ENCODE peak calls at places on chromosomes 4 and X, in seven cellular contexts. One of them, this sample, is unnamed.

GRCh38 chrX:56564921-56565861 is 1.8 kb downstream of the UBQLN2 start:
- DNase-seq in cardiac muscle cell: peak
- DNase-seq in NCI-H2081: no peak
- DNase-seq in RPMI8226: peak
- DNase-seq in NB4: no peak
- DNase-seq in COR-L47: no peak
- DNase-seq in NCI-H774: no peak
- DNase-seq in this sample: no peak

GRCh38 chr4:5200546-5200945 is 149.3 kb downstream of the STK32B start:
- DNase-seq in NCI-H774: no peak
- DNase-seq in RPMI8226: no peak
- DNase-seq in NCI-H2081: no peak
- DNase-seq in NB4: no peak
- DNase-seq in COR-L47: no peak
- DNase-seq in cardiac muscle cell: no peak
- DNase-seq in this sample: no peak

GRCh38 chrX:86066998-86067397 is 19.6 kb upstream of the CHM start:
- DNase-seq in NB4: peak
- DNase-seq in cardiac muscle cell: no peak
- DNase-seq in NCI-H2081: no peak
- DNase-seq in NCI-H774: no peak
- DNase-seq in RPMI8226: peak
- DNase-seq in COR-L47: no peak
- DNase-seq in this sample: no peak

GRCh38 chrX:153554519-153555167 is 37.2 kb downstream of the ATP2B3 start:
- DNase-seq in NB4: peak
- DNase-seq in COR-L47: peak
- DNase-seq in RPMI8226: peak
- DNase-seq in NCI-H774: peak
- DNase-seq in cardiac muscle cell: peak
- DNase-seq in NCI-H2081: peak
- DNase-seq in this sample: peak

GRCh38 chr4:169823685-169824084 is 65.9 kb upstream of the HPF1 start:
- DNase-seq in cardiac muscle cell: peak
- DNase-seq in NCI-H774: no peak
- DNase-seq in NCI-H2081: no peak
- DNase-seq in COR-L47: no peak
- DNase-seq in RPMI8226: peak
- DNase-seq in NB4: peak
- DNase-seq in this sample: peak

GRCh38 chr4:17029964-17030363 is 131.5 kb upstream of the LDB2 start:
- DNase-seq in cardiac muscle cell: no peak
- DNase-seq in NB4: no peak
- DNase-seq in NCI-H2081: no peak
- DNase-seq in NCI-H774: no peak
- DNase-seq in RPMI8226: no peak
- DNase-seq in COR-L47: no peak
- DNase-seq in this sample: no peak

GRCh38 chr4:138938371-138938699 is 77.2 kb upstream of the NOCT start:
- DNase-seq in NCI-H2081: peak
- DNase-seq in NCI-H774: peak
- DNase-seq in cardiac muscle cell: peak
- DNase-seq in COR-L47: peak
- DNase-seq in RPMI8226: peak
- DNase-seq in NB4: peak
- DNase-seq in this sample: peak

GRCh38 chr4:82905205-82905604 is 4.7 kb downstream of the THAP9 start:
- DNase-seq in cardiac muscle cell: peak
- DNase-seq in NCI-H774: no peak
- DNase-seq in NCI-H2081: no peak
- DNase-seq in NB4: peak
- DNase-seq in COR-L47: no peak
- DNase-seq in RPMI8226: no peak
- DNase-seq in this sample: peak

GRCh38 chr4:188145626-188146025 is 6.4 kb downstream of the TRIML1 start:
- DNase-seq in NB4: no peak
- DNase-seq in COR-L47: no peak
- DNase-seq in RPMI8226: no peak
- DNase-seq in cardiac muscle cell: no peak
- DNase-seq in NCI-H774: no peak
- DNase-seq in NCI-H2081: no peak
- DNase-seq in this sample: no peak

GRCh38 chr4:85761803-85762202 is 286.9 kb downstream of the ARHGAP24 start:
- DNase-seq in NB4: no peak
- DNase-seq in NCI-H2081: no peak
- DNase-seq in cardiac muscle cell: peak
- DNase-seq in RPMI8226: no peak
- DNase-seq in NCI-H774: no peak
- DNase-seq in COR-L47: no peak
- DNase-seq in this sample: no peak

GRCh38 chr4:8818063-8818881 is 53.4 kb downstream of the HMX1 start:
- DNase-seq in RPMI8226: peak
- DNase-seq in NCI-H774: no peak
- DNase-seq in NCI-H2081: no peak
- DNase-seq in NB4: no peak
- DNase-seq in cardiac muscle cell: no peak
- DNase-seq in COR-L47: no peak
- DNase-seq in this sample: no peak

GRCh38 chrX:113802837-113803236 is 781.0 kb upstream of the HTR2C start:
- DNase-seq in NCI-H2081: no peak
- DNase-seq in NB4: no peak
- DNase-seq in NCI-H774: no peak
- DNase-seq in RPMI8226: no peak
- DNase-seq in cardiac muscle cell: peak
- DNase-seq in COR-L47: no peak
- DNase-seq in this sample: no peak

GRCh38 chr4:80637190-80637589 is 301.7 kb downstream of the CFAP299 start:
- DNase-seq in COR-L47: no peak
- DNase-seq in NCI-H2081: no peak
- DNase-seq in NCI-H774: no peak
- DNase-seq in cardiac muscle cell: no peak
- DNase-seq in RPMI8226: no peak
- DNase-seq in NB4: no peak
- DNase-seq in this sample: no peak

GRCh38 chrX:100368167-100368566 is 41.9 kb downstream of the PCDH19 start:
- DNase-seq in NCI-H2081: peak
- DNase-seq in cardiac muscle cell: peak
- DNase-seq in RPMI8226: peak
- DNase-seq in NCI-H774: no peak
- DNase-seq in COR-L47: no peak
- DNase-seq in NB4: peak
- DNase-seq in this sample: peak

GRCh38 chr4:146098397-146098796 is 77.1 kb upstream of the LSM6 start:
- DNase-seq in cardiac muscle cell: no peak
- DNase-seq in NCI-H2081: no peak
- DNase-seq in NCI-H774: no peak
- DNase-seq in COR-L47: no peak
- DNase-seq in RPMI8226: no peak
- DNase-seq in NB4: no peak
- DNase-seq in this sample: no peak

GRCh38 chr4:39825741-39826231 is 127.8 kb downstream of the UBE2K start:
- DNase-seq in NB4: no peak
- DNase-seq in NCI-H2081: no peak
- DNase-seq in RPMI8226: no peak
- DNase-seq in NCI-H774: no peak
- DNase-seq in cardiac muscle cell: peak
- DNase-seq in COR-L47: no peak
- DNase-seq in this sample: no peak

GRCh38 chr4:142408003-142408441 is 438.1 kb downstream of the INPP4B start:
- DNase-seq in NB4: no peak
- DNase-seq in RPMI8226: no peak
- DNase-seq in cardiac muscle cell: peak
- DNase-seq in COR-L47: no peak
- DNase-seq in NCI-H774: no peak
- DNase-seq in NCI-H2081: no peak
- DNase-seq in this sample: no peak

GRCh38 chr4:16083217-16084191 is at the start of gene PROM1:
- DNase-seq in cardiac muscle cell: no peak
- DNase-seq in NCI-H774: peak
- DNase-seq in NB4: no peak
- DNase-seq in NCI-H2081: peak
- DNase-seq in RPMI8226: no peak
- DNase-seq in COR-L47: peak
- DNase-seq in this sample: no peak

GRCh38 chr4:8850830-8851188 is 20.8 kb downstream of the HMX1 start:
- DNase-seq in cardiac muscle cell: no peak
- DNase-seq in NCI-H774: no peak
- DNase-seq in RPMI8226: no peak
- DNase-seq in COR-L47: no peak
- DNase-seq in NB4: no peak
- DNase-seq in NCI-H2081: no peak
- DNase-seq in this sample: no peak

GRCh38 chr4:25767877-25768475 is 94.8 kb downstream of the SEL1L3 start:
- DNase-seq in NCI-H2081: peak
- DNase-seq in NCI-H774: peak
- DNase-seq in COR-L47: peak
- DNase-seq in cardiac muscle cell: peak
- DNase-seq in RPMI8226: peak
- DNase-seq in NB4: peak
- DNase-seq in this sample: peak

GRCh38 chr4:28879178-28879577 is 1841.0 kb upstream of the PCDH7 start:
- DNase-seq in COR-L47: no peak
- DNase-seq in cardiac muscle cell: no peak
- DNase-seq in NCI-H2081: no peak
- DNase-seq in NB4: no peak
- DNase-seq in RPMI8226: no peak
- DNase-seq in NCI-H774: no peak
- DNase-seq in this sample: no peak

GRCh38 chr4:8428288-8429097 is 12.0 kb downstream of the ACOX3 start:
- DNase-seq in NB4: peak
- DNase-seq in RPMI8226: peak
- DNase-seq in NCI-H2081: peak
- DNase-seq in COR-L47: peak
- DNase-seq in cardiac muscle cell: peak
- DNase-seq in NCI-H774: peak
- DNase-seq in this sample: peak

GRCh38 chr4:4859010-4859798 is at the start of gene MSX1:
- DNase-seq in NB4: peak
- DNase-seq in COR-L47: peak
- DNase-seq in NCI-H2081: peak
- DNase-seq in NCI-H774: peak
- DNase-seq in RPMI8226: peak
- DNase-seq in cardiac muscle cell: peak
- DNase-seq in this sample: peak

GRCh38 chr4:110211007-110211769 is 12.8 kb upstream of the ELOVL6 start:
- DNase-seq in RPMI8226: peak
- DNase-seq in NB4: peak
- DNase-seq in COR-L47: peak
- DNase-seq in NCI-H2081: no peak
- DNase-seq in cardiac muscle cell: peak
- DNase-seq in NCI-H774: no peak
- DNase-seq in this sample: peak

GRCh38 chr4:19983072-19983471 is 268.6 kb upstream of the SLIT2 start:
- DNase-seq in COR-L47: no peak
- DNase-seq in RPMI8226: no peak
- DNase-seq in NCI-H2081: no peak
- DNase-seq in NB4: no peak
- DNase-seq in cardiac muscle cell: peak
- DNase-seq in NCI-H774: no peak
- DNase-seq in this sample: no peak

GRCh38 chr4:101651778-101652177 is 138.8 kb upstream of the BANK1 start:
- DNase-seq in RPMI8226: no peak
- DNase-seq in NCI-H2081: no peak
- DNase-seq in NB4: no peak
- DNase-seq in COR-L47: no peak
- DNase-seq in cardiac muscle cell: no peak
- DNase-seq in NCI-H774: no peak
- DNase-seq in this sample: no peak

GRCh38 chr4:81207793-81208192 is 7.2 kb downstream of the PRKG2 start:
- DNase-seq in NCI-H2081: no peak
- DNase-seq in NB4: peak
- DNase-seq in cardiac muscle cell: peak
- DNase-seq in RPMI8226: no peak
- DNase-seq in NCI-H774: no peak
- DNase-seq in COR-L47: no peak
- DNase-seq in this sample: peak

GRCh38 chrX:106726485-106727437 is at the start of gene RNF128:
- DNase-seq in NCI-H774: peak
- DNase-seq in cardiac muscle cell: peak
- DNase-seq in NB4: no peak
- DNase-seq in NCI-H2081: peak
- DNase-seq in COR-L47: peak
- DNase-seq in RPMI8226: no peak
- DNase-seq in this sample: peak

GRCh38 chr4:35520059-35520458 is 724.3 kb downstream of the ARAP2 start:
- DNase-seq in COR-L47: peak
- DNase-seq in RPMI8226: no peak
- DNase-seq in NCI-H2081: peak
- DNase-seq in NCI-H774: no peak
- DNase-seq in NB4: no peak
- DNase-seq in cardiac muscle cell: no peak
- DNase-seq in this sample: no peak

GRCh38 chrX:51461053-51462050 is 35.0 kb downstream of the NUDT11 start:
- DNase-seq in NCI-H774: no peak
- DNase-seq in COR-L47: no peak
- DNase-seq in RPMI8226: peak
- DNase-seq in cardiac muscle cell: peak
- DNase-seq in NB4: peak
- DNase-seq in NCI-H2081: no peak
- DNase-seq in this sample: peak

GRCh38 chrX:139192386-139192961 is 338.1 kb upstream of the F9 start:
- DNase-seq in NCI-H774: no peak
- DNase-seq in cardiac muscle cell: no peak
- DNase-seq in COR-L47: no peak
- DNase-seq in NCI-H2081: no peak
- DNase-seq in RPMI8226: no peak
- DNase-seq in NB4: no peak
- DNase-seq in this sample: no peak

GRCh38 chr4:166324321-166324720 is 451.3 kb downstream of the TLL1 start:
- DNase-seq in NCI-H2081: peak
- DNase-seq in RPMI8226: peak
- DNase-seq in cardiac muscle cell: peak
- DNase-seq in NCI-H774: no peak
- DNase-seq in NB4: peak
- DNase-seq in COR-L47: peak
- DNase-seq in this sample: no peak

GRCh38 chr4:1177274-1178141 is 5.1 kb upstream of the SPON2 start:
- DNase-seq in cardiac muscle cell: no peak
- DNase-seq in RPMI8226: no peak
- DNase-seq in NCI-H2081: no peak
- DNase-seq in NB4: peak
- DNase-seq in NCI-H774: no peak
- DNase-seq in COR-L47: no peak
- DNase-seq in this sample: no peak

GRCh38 chr4:155249036-155249566 is 40.7 kb downstream of the NPY2R start:
- DNase-seq in NCI-H774: no peak
- DNase-seq in COR-L47: no peak
- DNase-seq in NCI-H2081: no peak
- DNase-seq in RPMI8226: no peak
- DNase-seq in cardiac muscle cell: no peak
- DNase-seq in NB4: no peak
- DNase-seq in this sample: no peak

GRCh38 chrX:153922932-153923857 is 2.9 kb downstream of the ARHGAP4 start:
- DNase-seq in NCI-H774: no peak
- DNase-seq in RPMI8226: peak
- DNase-seq in NB4: no peak
- DNase-seq in cardiac muscle cell: peak
- DNase-seq in NCI-H2081: peak
- DNase-seq in COR-L47: peak
- DNase-seq in this sample: peak

GRCh38 chr4:147530723-147531122 is 49.8 kb downstream of the EDNRA start:
- DNase-seq in cardiac muscle cell: no peak
- DNase-seq in RPMI8226: no peak
- DNase-seq in NB4: no peak
- DNase-seq in COR-L47: no peak
- DNase-seq in NCI-H2081: no peak
- DNase-seq in NCI-H774: no peak
- DNase-seq in this sample: no peak

GRCh38 chr4:187268940-187269339 is 545.3 kb upstream of the FAT1 start:
- DNase-seq in RPMI8226: no peak
- DNase-seq in NCI-H774: no peak
- DNase-seq in COR-L47: no peak
- DNase-seq in NB4: no peak
- DNase-seq in NCI-H2081: no peak
- DNase-seq in cardiac muscle cell: no peak
- DNase-seq in this sample: peak

This sample was measured in AG08396.